ENCODE peak calls at places on chromosomes 7 and 10, in ten cellular contexts. G, W, K, T, F, U, N, H, Y and C are unnamed samples.

GRCh38 chr10:45181483-45181882 is 133.9 kb downstream of the OR13A1 start:
- DNase-seq in G (no peak), W (no peak), K (no peak), T (no peak), F (peak; percentile 6), U (peak; percentile 39), N (no peak), H (no peak), Y (no peak), C (no peak)

GRCh38 chr10:89783406-89783805 is 82.0 kb downstream of the KIF20B start:
- DNase-seq in G (no peak), W (no peak), K (no peak), T (no peak), F (no peak), U (no peak), N (no peak), H (no peak), Y (no peak), C (no peak)

GRCh38 chr10:100670828-100671479 is 74.4 kb upstream of the PAX2 start:
- DNase-seq in G (peak; percentile 83), W (peak; percentile 81), K (peak; percentile 51), T (peak; percentile 71), F (no peak), U (no peak), N (no peak), H (no peak), Y (no peak), C (no peak)

GRCh38 chr7:78020874-78021249 is 222.3 kb downstream of the PHTF2 start:
- DNase-seq in G (no peak), W (no peak), K (no peak), T (no peak), F (no peak), U (no peak), N (no peak), H (no peak), Y (no peak), C (no peak)

GRCh38 chr7:142323706-142324105 is 65.8 kb upstream of the PRSS58 start:
- DNase-seq in G (peak; percentile 58), W (peak; percentile 79), K (peak; percentile 22), T (peak; percentile 82), F (no peak), U (peak; percentile 86), N (no peak), H (peak; percentile 40), Y (no peak), C (peak; percentile 66)

GRCh38 chr7:22700559-22701002 is 26.4 kb upstream of the IL6 start:
- DNase-seq in G (peak; percentile 10), W (no peak), K (no peak), T (no peak), F (no peak), U (no peak), N (no peak), H (no peak), Y (no peak), C (no peak)

GRCh38 chr10:33073641-33074410 is 115.8 kb upstream of the ITGB1 start:
- DNase-seq in G (no peak), W (no peak), K (no peak), T (no peak), F (no peak), U (no peak), N (no peak), H (no peak), Y (no peak), C (no peak)

GRCh38 chr10:94225589-94225988 is 137.2 kb downstream of the NOC3L start:
- DNase-seq in G (no peak), W (no peak), K (no peak), T (no peak), F (no peak), U (no peak), N (no peak), H (no peak), Y (no peak), C (no peak)

GRCh38 chr10:46518028-46518725 is 38.3 kb downstream of the GPRIN2 start:
- DNase-seq in G (no peak), W (no peak), K (no peak), T (no peak), F (no peak), U (peak; percentile 59), N (no peak), H (no peak), Y (no peak), C (no peak)

GRCh38 chr10:72228318-72228751 is 12.3 kb upstream of the ASCC1 start:
- DNase-seq in G (no peak), W (no peak), K (no peak), T (no peak), F (no peak), U (no peak), N (no peak), H (no peak), Y (no peak), C (no peak)

GRCh38 chr10:91683976-91684375 is 51.1 kb upstream of the PPP1R3C start:
- DNase-seq in G (no peak), W (no peak), K (no peak), T (peak; percentile 28), F (peak; percentile 76), U (no peak), N (no peak), H (no peak), Y (no peak), C (no peak)

GRCh38 chr10:71814923-71815411 is 36.1 kb downstream of the PSAP start:
- DNase-seq in G (no peak), W (no peak), K (no peak), T (peak; percentile 26), F (no peak), U (no peak), N (no peak), H (no peak), Y (no peak), C (no peak)

GRCh38 chr7:140060788-140061606 is 1.8 kb downstream of the PARP12 start:
- DNase-seq in G (no peak), W (no peak), K (no peak), T (no peak), F (no peak), U (no peak), N (no peak), H (no peak), Y (no peak), C (no peak)

GRCh38 chr7:114799522-114800133 is 122.3 kb upstream of the MDFIC start:
- DNase-seq in G (no peak), W (no peak), K (no peak), T (no peak), F (no peak), U (no peak), N (no peak), H (no peak), Y (no peak), C (no peak)

GRCh38 chr7:4687956-4688355 is 5.9 kb downstream of the FOXK1 start:
- DNase-seq in G (no peak), W (no peak), K (no peak), T (no peak), F (no peak), U (no peak), N (no peak), H (no peak), Y (no peak), C (no peak)

GRCh38 chr7:98974906-98975816 is 96.8 kb downstream of the TRRAP start:
- DNase-seq in G (no peak), W (no peak), K (no peak), T (no peak), F (no peak), U (no peak), N (no peak), H (no peak), Y (no peak), C (no peak)

GRCh38 chr7:154383045-154383444 is 330.8 kb downstream of the DPP6 start:
- DNase-seq in G (no peak), W (no peak), K (no peak), T (no peak), F (no peak), U (no peak), N (no peak), H (no peak), Y (no peak), C (no peak)

GRCh38 chr10:103232772-103233488 is 12.8 kb upstream of the RPEL1 start:
- DNase-seq in G (no peak), W (no peak), K (no peak), T (no peak), F (peak; percentile 55), U (no peak), N (no peak), H (no peak), Y (no peak), C (no peak)

GRCh38 chr7:94223375-94224084 is 171.2 kb upstream of the COL1A2 start:
- DNase-seq in G (no peak), W (peak; percentile 13), K (no peak), T (peak; percentile 83), F (no peak), U (no peak), N (no peak), H (no peak), Y (no peak), C (peak; percentile 35)

GRCh38 chr7:131897016-131897789 is 340.8 kb upstream of the PODXL start:
- DNase-seq in G (no peak), W (peak; percentile 50), K (no peak), T (no peak), F (peak; percentile 23), U (no peak), N (no peak), H (no peak), Y (no peak), C (peak; percentile 89)

GRCh38 chr7:47763063-47763974 is 181.4 kb upstream of the TNS3 start:
- DNase-seq in G (no peak), W (peak; percentile 57), K (no peak), T (peak; percentile 62), F (no peak), U (no peak), N (no peak), H (no peak), Y (no peak), C (peak; percentile 97)

GRCh38 chr10:65769828-65770227 is 1156.0 kb upstream of the LRRTM3 start:
- DNase-seq in G (no peak), W (no peak), K (no peak), T (no peak), F (no peak), U (no peak), N (no peak), H (no peak), Y (no peak), C (no peak)

GRCh38 chr7:132828502-132828901 is 252.2 kb upstream of the PLXNA4 start:
- DNase-seq in G (no peak), W (no peak), K (no peak), T (no peak), F (no peak), U (no peak), N (no peak), H (no peak), Y (no peak), C (peak; percentile 20)

GRCh38 chr10:91616124-91616523 is 16.7 kb downstream of the PPP1R3C start:
- DNase-seq in G (no peak), W (no peak), K (no peak), T (no peak), F (peak; percentile 76), U (no peak), N (no peak), H (no peak), Y (no peak), C (no peak)

GRCh38 chr10:78478919-78479318 is 445.3 kb downstream of the RPS24 start:
- DNase-seq in G (no peak), W (no peak), K (no peak), T (no peak), F (no peak), U (no peak), N (no peak), H (no peak), Y (no peak), C (no peak)

GRCh38 chr10:79019961-79020491 is 48.7 kb upstream of the ZMIZ1 start:
- DNase-seq in G (no peak), W (no peak), K (no peak), T (no peak), F (no peak), U (peak; percentile 47), N (no peak), H (no peak), Y (no peak), C (peak; percentile 58)

GRCh38 chr7:126210707-126211106 is 1042.0 kb downstream of the GRM8 start:
- DNase-seq in G (no peak), W (no peak), K (no peak), T (no peak), F (no peak), U (no peak), N (no peak), H (no peak), Y (no peak), C (no peak)

GRCh38 chr10:120688928-120689327 is 162.2 kb upstream of the WDR11 start:
- DNase-seq in G (no peak), W (peak; percentile 22), K (no peak), T (no peak), F (no peak), U (no peak), N (no peak), H (no peak), Y (no peak), C (no peak)